ENCODE peak calls at places on chromosomes 6 and 20, in six cellular contexts. One of them, this sample, is unnamed. For H3K36me3, the result is how much of the 10 kb centered on the place peaks cover.

GRCh38 chr6:110816677-110817076 is 1.4 kb upstream of the CDK19 start:
- DNase-seq in breast epithelium: no peak
- DNase-seq in spleen: no peak
- DNase-seq in SK-N-SH: no peak
- DNase-seq in endothelial cell of umbilical vein: no peak
- DNase-seq in HepG2: no peak
- DNase-seq in this sample: no peak

GRCh38 chr6:52263709-52264320 is 19.5 kb upstream of the IL17F start:
- DNase-seq in breast epithelium: peak
- DNase-seq in spleen: peak
- DNase-seq in SK-N-SH: peak
- DNase-seq in endothelial cell of umbilical vein: peak
- DNase-seq in HepG2: peak
- DNase-seq in this sample: peak

GRCh38 chr20:45111799-45112471 is 3.0 kb downstream of the WFDC5 start:
- DNase-seq in breast epithelium: no peak
- DNase-seq in spleen: no peak
- DNase-seq in SK-N-SH: peak
- DNase-seq in endothelial cell of umbilical vein: peak
- DNase-seq in HepG2: peak
- DNase-seq in this sample: no peak

GRCh38 chr6:109420751-109421150 is 19.7 kb downstream of the PPIL6 start:
- DNase-seq in breast epithelium: no peak
- DNase-seq in spleen: no peak
- DNase-seq in SK-N-SH: no peak
- DNase-seq in endothelial cell of umbilical vein: no peak
- DNase-seq in HepG2: no peak
- DNase-seq in this sample: no peak

GRCh38 chr6:157790548-157791160 is 32.4 kb upstream of the SNX9 start:
- DNase-seq in breast epithelium: no peak
- DNase-seq in spleen: no peak
- DNase-seq in SK-N-SH: no peak
- DNase-seq in endothelial cell of umbilical vein: peak
- DNase-seq in HepG2: no peak
- DNase-seq in this sample: no peak

GRCh38 chr6:50602191-50602810 is 111.0 kb upstream of the TFAP2D start:
- DNase-seq in breast epithelium: no peak
- DNase-seq in spleen: no peak
- DNase-seq in SK-N-SH: peak
- DNase-seq in endothelial cell of umbilical vein: peak
- DNase-seq in HepG2: peak
- DNase-seq in this sample: no peak

GRCh38 chr6:17269840-17270239 is 11.3 kb upstream of the RBM24 start:
- DNase-seq in breast epithelium: no peak
- DNase-seq in spleen: no peak
- DNase-seq in SK-N-SH: no peak
- DNase-seq in endothelial cell of umbilical vein: no peak
- DNase-seq in HepG2: no peak
- DNase-seq in this sample: no peak

GRCh38 chr6:8953310-8953709 is 518.0 kb upstream of the SLC35B3 start:
- DNase-seq in breast epithelium: no peak
- DNase-seq in spleen: no peak
- DNase-seq in SK-N-SH: no peak
- DNase-seq in endothelial cell of umbilical vein: no peak
- DNase-seq in HepG2: no peak
- DNase-seq in this sample: no peak

GRCh38 chr6:3872370-3872854 is 23.2 kb downstream of the FAM50B start:
- DNase-seq in breast epithelium: no peak
- DNase-seq in spleen: no peak
- DNase-seq in SK-N-SH: no peak
- DNase-seq in endothelial cell of umbilical vein: no peak
- DNase-seq in HepG2: peak
- DNase-seq in this sample: no peak

GRCh38 chr20:31260326-31260932 is 3.0 kb downstream of the DEFB115 start:
- DNase-seq in breast epithelium: no peak
- DNase-seq in spleen: no peak
- DNase-seq in SK-N-SH: peak
- DNase-seq in endothelial cell of umbilical vein: no peak
- DNase-seq in HepG2: peak
- DNase-seq in this sample: no peak

GRCh38 chr6:28875348-28875747 is 48.4 kb downstream of the TRIM27 start:
- DNase-seq in breast epithelium: no peak
- DNase-seq in spleen: no peak
- DNase-seq in SK-N-SH: no peak
- DNase-seq in endothelial cell of umbilical vein: no peak
- DNase-seq in HepG2: no peak
- DNase-seq in this sample: no peak

GRCh38 chr6:157597461-157598312 is 216.7 kb downstream of the ZDHHC14 start:
- DNase-seq in breast epithelium: peak
- DNase-seq in spleen: peak
- DNase-seq in SK-N-SH: peak
- DNase-seq in endothelial cell of umbilical vein: peak
- DNase-seq in HepG2: peak
- DNase-seq in this sample: peak

GRCh38 chr6:55108469-55109130 is 65.7 kb upstream of the HCRTR2 start:
- DNase-seq in breast epithelium: no peak
- DNase-seq in spleen: peak
- DNase-seq in SK-N-SH: no peak
- DNase-seq in endothelial cell of umbilical vein: no peak
- DNase-seq in HepG2: no peak
- DNase-seq in this sample: no peak

GRCh38 chr6:148972481-148972880 is 225.7 kb downstream of the UST start:
- DNase-seq in breast epithelium: peak
- DNase-seq in spleen: peak
- DNase-seq in SK-N-SH: no peak
- DNase-seq in endothelial cell of umbilical vein: peak
- DNase-seq in HepG2: peak
- DNase-seq in this sample: peak

GRCh38 chr6:20200761-20201160 is 11.5 kb downstream of the MBOAT1 start:
- DNase-seq in breast epithelium: no peak
- DNase-seq in spleen: no peak
- DNase-seq in SK-N-SH: no peak
- DNase-seq in endothelial cell of umbilical vein: no peak
- DNase-seq in HepG2: no peak
- DNase-seq in this sample: no peak

GRCh38 chr6:149316740-149317655 is 514 bp upstream of the TAB2 start:
- DNase-seq in breast epithelium: peak
- DNase-seq in spleen: peak
- DNase-seq in SK-N-SH: peak
- DNase-seq in endothelial cell of umbilical vein: peak
- DNase-seq in HepG2: peak
- DNase-seq in this sample: peak

GRCh38 chr20:1469925-1470571 is 3.4 kb upstream of the NSFL1C start:
- DNase-seq in breast epithelium: peak
- DNase-seq in spleen: peak
- DNase-seq in SK-N-SH: peak
- DNase-seq in endothelial cell of umbilical vein: peak
- DNase-seq in HepG2: peak
- DNase-seq in this sample: peak

GRCh38 chr20:44203161-44203560 is 7.4 kb downstream of the OSER1 start:
- DNase-seq in breast epithelium: no peak
- DNase-seq in spleen: no peak
- DNase-seq in SK-N-SH: no peak
- DNase-seq in endothelial cell of umbilical vein: no peak
- DNase-seq in HepG2: no peak
- DNase-seq in this sample: no peak

GRCh38 chr6:26156105-26156849 is 69.0 kb downstream of the HFE start:
- DNase-seq in breast epithelium: peak
- DNase-seq in spleen: peak
- DNase-seq in SK-N-SH: peak
- DNase-seq in endothelial cell of umbilical vein: peak
- DNase-seq in HepG2: peak
- DNase-seq in this sample: peak

GRCh38 chr6:93419304-93420162 is at the start of gene EPHA7:
- DNase-seq in breast epithelium: peak
- DNase-seq in spleen: peak
- DNase-seq in SK-N-SH: peak
- DNase-seq in endothelial cell of umbilical vein: peak
- DNase-seq in HepG2: no peak
- DNase-seq in this sample: peak

GRCh38 chr20:43397147-43397546 is 60.5 kb upstream of the SRSF6 start:
- DNase-seq in breast epithelium: no peak
- DNase-seq in spleen: no peak
- DNase-seq in SK-N-SH: no peak
- DNase-seq in endothelial cell of umbilical vein: no peak
- DNase-seq in HepG2: no peak
- DNase-seq in this sample: no peak

GRCh38 chr6:100663219-100663863 is 198.6 kb upstream of the SIM1 start:
- DNase-seq in breast epithelium: no peak
- DNase-seq in spleen: no peak
- DNase-seq in SK-N-SH: no peak
- DNase-seq in endothelial cell of umbilical vein: peak
- DNase-seq in HepG2: peak
- DNase-seq in this sample: no peak

GRCh38 chr6:56334937-56335336 is 87.6 kb upstream of the COL21A1 start:
- DNase-seq in breast epithelium: no peak
- DNase-seq in spleen: no peak
- DNase-seq in SK-N-SH: no peak
- DNase-seq in endothelial cell of umbilical vein: peak
- DNase-seq in HepG2: no peak
- DNase-seq in this sample: no peak

GRCh38 chr20:63533388-63533787 is 3.8 kb downstream of the PTK6 start:
- DNase-seq in breast epithelium: no peak
- DNase-seq in spleen: no peak
- DNase-seq in SK-N-SH: no peak
- DNase-seq in endothelial cell of umbilical vein: no peak
- DNase-seq in HepG2: no peak
- DNase-seq in this sample: no peak

GRCh38 chr6:170232186-170233002 is 58.5 kb downstream of the DLL1 start:
- DNase-seq in breast epithelium: no peak
- DNase-seq in spleen: no peak
- DNase-seq in SK-N-SH: no peak
- DNase-seq in endothelial cell of umbilical vein: no peak
- DNase-seq in HepG2: no peak
- DNase-seq in this sample: no peak

GRCh38 chr6:74075323-74075722 is 379.3 kb downstream of the CD109 start:
- DNase-seq in breast epithelium: no peak
- DNase-seq in spleen: no peak
- DNase-seq in SK-N-SH: no peak
- DNase-seq in endothelial cell of umbilical vein: no peak
- DNase-seq in HepG2: no peak
- DNase-seq in this sample: no peak

GRCh38 chr6:25017932-25018581 is 82.3 kb upstream of the RIPOR2 start:
- DNase-seq in breast epithelium: peak
- DNase-seq in spleen: peak
- DNase-seq in SK-N-SH: no peak
- DNase-seq in endothelial cell of umbilical vein: peak
- DNase-seq in HepG2: peak
- DNase-seq in this sample: peak

DNA sequence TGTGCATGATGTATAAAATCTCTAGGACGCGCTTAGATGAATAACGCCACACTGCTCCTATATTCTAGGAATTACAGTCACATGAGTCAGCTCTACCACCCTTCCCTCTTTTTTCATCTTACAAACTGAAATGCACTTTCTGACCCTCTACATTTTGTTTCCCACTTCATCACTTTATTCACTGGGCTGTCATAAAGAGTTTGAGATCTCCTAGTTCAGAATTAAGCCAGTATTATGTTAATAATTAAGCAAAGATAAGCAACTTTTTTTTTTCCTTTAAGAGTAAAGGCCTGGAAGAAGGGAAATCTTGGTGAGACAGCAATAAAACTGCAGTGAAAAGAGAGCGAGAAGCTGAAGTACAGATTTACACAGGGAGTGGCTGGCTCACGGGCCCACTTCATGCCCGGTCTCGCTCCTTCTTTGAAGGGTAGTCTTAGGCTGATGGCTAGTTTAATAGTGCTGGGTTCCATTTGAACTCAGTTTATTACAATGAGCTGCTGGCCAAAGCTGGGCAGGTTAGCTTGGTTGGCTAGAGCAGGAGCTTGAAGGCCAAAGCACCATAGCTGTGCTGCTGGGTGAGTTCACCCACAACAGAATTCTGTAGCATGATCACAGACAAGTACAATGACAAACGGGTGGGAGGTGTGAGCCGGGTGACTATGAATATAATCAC is 110.6 kb downstream of the MAP7 start:
- DNase-seq in breast epithelium: no peak
- DNase-seq in spleen: no peak
- DNase-seq in SK-N-SH: no peak
- DNase-seq in endothelial cell of umbilical vein: no peak
- DNase-seq in HepG2: no peak
- DNase-seq in this sample: peak
- H3K27ac ChIP-seq in breast epithelium: no peak
- H3K27ac ChIP-seq in spleen: no peak
- H3K27ac ChIP-seq in SK-N-SH: no peak
- H3K27ac ChIP-seq in endothelial cell of umbilical vein: no peak
- H3K27ac ChIP-seq in HepG2: no peak
- H3K27ac ChIP-seq in this sample: peak

GRCh38 chr6:35224720-35225119 is 11.0 kb downstream of the SCUBE3 start:
- DNase-seq in breast epithelium: no peak
- DNase-seq in spleen: no peak
- DNase-seq in SK-N-SH: no peak
- DNase-seq in endothelial cell of umbilical vein: no peak
- DNase-seq in HepG2: no peak
- DNase-seq in this sample: no peak
- TF ChIP-seq POLR2AphosphoS5 in breast epithelium: no peak
- TF ChIP-seq POLR2AphosphoS5 in spleen: no peak
- TF ChIP-seq POLR2AphosphoS5 in SK-N-SH: no peak
- TF ChIP-seq POLR2AphosphoS5 in endothelial cell of umbilical vein: no peak
- TF ChIP-seq POLR2AphosphoS5 in HepG2: no peak
- TF ChIP-seq POLR2AphosphoS5 in this sample: no peak

GRCh38 chr6:32847795-32848194 is 3.9 kb upstream of the PSMB8 start:
- DNase-seq in breast epithelium: peak
- DNase-seq in spleen: no peak
- DNase-seq in SK-N-SH: no peak
- DNase-seq in endothelial cell of umbilical vein: no peak
- DNase-seq in HepG2: no peak
- DNase-seq in this sample: no peak
- H3K36me3 ChIP-seq in breast epithelium: under half
- H3K36me3 ChIP-seq in spleen: half or more
- H3K36me3 ChIP-seq in SK-N-SH: under half
- H3K36me3 ChIP-seq in endothelial cell of umbilical vein: under half
- H3K36me3 ChIP-seq in HepG2: under half
- H3K36me3 ChIP-seq in this sample: under half

DNA sequence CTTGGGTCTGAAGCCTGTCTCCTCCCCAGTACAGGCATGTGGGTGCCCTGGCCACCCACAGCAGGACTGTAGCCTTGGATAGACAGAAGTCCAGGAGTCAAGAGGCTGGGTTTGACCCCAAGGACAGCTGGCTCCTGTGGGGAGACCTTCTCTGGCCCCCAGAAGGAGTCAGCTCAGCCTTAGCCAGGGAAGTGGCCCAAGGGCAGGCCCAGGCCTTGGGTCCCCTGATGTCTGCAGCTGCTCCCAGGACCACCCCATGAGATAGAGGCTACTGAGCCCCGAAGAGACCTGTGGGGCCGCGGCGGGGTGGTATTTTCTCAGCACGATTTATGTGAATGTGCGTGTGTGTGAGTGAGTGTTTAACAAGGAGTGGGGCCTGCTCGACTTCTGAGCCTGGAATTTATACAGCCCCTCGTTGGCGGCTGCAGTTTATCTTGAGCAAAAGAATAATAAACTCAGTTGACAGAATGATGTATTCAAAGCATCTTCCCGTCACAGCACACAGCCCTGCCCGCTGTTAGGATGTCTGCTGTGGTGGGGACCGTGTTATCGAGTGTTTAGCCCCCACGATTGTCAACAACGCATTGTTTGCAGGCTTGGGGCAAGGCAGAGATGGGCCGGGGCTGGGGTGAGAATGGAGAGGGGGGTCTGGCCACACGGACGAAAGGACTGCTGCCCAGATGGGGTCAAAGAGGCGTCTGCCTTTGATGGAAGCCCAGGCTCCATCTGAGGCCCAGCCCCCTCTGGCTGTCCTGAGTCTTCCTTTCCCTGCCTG is 163.3 kb downstream of the VEGFA start:
- DNase-seq in breast epithelium: no peak
- DNase-seq in spleen: peak
- DNase-seq in SK-N-SH: peak
- DNase-seq in endothelial cell of umbilical vein: no peak
- DNase-seq in HepG2: no peak
- DNase-seq in this sample: no peak
- H3K27ac ChIP-seq in breast epithelium: no peak
- H3K27ac ChIP-seq in spleen: no peak
- H3K27ac ChIP-seq in SK-N-SH: peak
- H3K27ac ChIP-seq in endothelial cell of umbilical vein: no peak
- H3K27ac ChIP-seq in HepG2: no peak
- H3K27ac ChIP-seq in this sample: no peak

This sample was measured in prostate gland.